ENCODE peak calls at places on chromosomes 3 and 15, in five cellular contexts. M is bronchial epithelial cell; W is NCI-H510A treated with DMSO at 0.1 percent for 48 hours; X is activated CD4-positive, alpha-beta T cell treated with anti-CD3 and anti-CD28 coated beads for 4 hours; B is AG10803. V is an unnamed sample.

GRCh38 chr3:42376397-42376798 is 34.0 kb downstream of the LYZL4 start:
- DNase-seq in X (peak), B (peak), W (no peak), M (peak), V (no peak)

GRCh38 chr3:110576962-110577361 is 494.7 kb upstream of the NECTIN3 start:
- DNase-seq in X (no peak), M (peak), W (no peak), B (peak), V (no peak)

GRCh38 chr15:73695773-73696640 is 11.8 kb downstream of the CD276 start:
- DNase-seq in X (no peak), M (peak), B (no peak), W (no peak), V (no peak)

GRCh38 chr3:115513411-115513800 is 109.9 kb upstream of the GAP43 start:
- DNase-seq in X (no peak), W (no peak), M (peak), B (no peak), V (no peak)

GRCh38 chr3:129892486-129892856 is 1.0 kb downstream of the TMCC1 start:
- DNase-seq in X (peak), B (no peak), W (no peak), M (no peak), V (no peak)

GRCh38 chr15:101614761-101615160 is 37.4 kb downstream of the TM2D3 start:
- DNase-seq in M (no peak), B (no peak), X (no peak), W (no peak), V (no peak)

GRCh38 chr3:72722930-72723726 is 125.1 kb downstream of the SHQ1 start:
- DNase-seq in W (no peak), M (peak), B (peak), X (no peak), V (no peak)

GRCh38 chr3:24682141-24682547 is 187.5 kb upstream of the THRB start:
- DNase-seq in M (peak), B (peak), W (no peak), X (no peak), V (no peak)

GRCh38 chr3:137946341-137946973 is 63.5 kb upstream of the CLDN18 start:
- DNase-seq in M (peak), W (peak), B (peak), X (peak), V (peak)

GRCh38 chr15:77506311-77507150 is 85.8 kb downstream of the HMG20A start:
- DNase-seq in B (no peak), M (no peak), X (no peak), W (peak), V (peak)

GRCh38 chr15:74442063-74442462 is 8.3 kb upstream of the SEMA7A start:
- DNase-seq in M (no peak), B (no peak), X (no peak), W (no peak), V (no peak)

GRCh38 chr3:16101295-16102186 is 72.9 kb upstream of the GALNT15 start:
- DNase-seq in M (peak), X (no peak), B (no peak), W (no peak), V (no peak)

GRCh38 chr3:98779936-98780335 is 16.8 kb downstream of the ST3GAL6 start:
- DNase-seq in M (peak), W (no peak), B (peak), X (no peak), V (no peak)

GRCh38 chr15:62068071-62068786 is 1.5 kb downstream of the C2CD4A start:
- DNase-seq in X (peak), M (no peak), W (no peak), B (peak), V (no peak)

GRCh38 chr3:18223591-18224338 is 201.4 kb downstream of the SATB1 start:
- DNase-seq in X (no peak), B (no peak), M (no peak), W (no peak), V (no peak)

GRCh38 chr3:149042766-149043386 is 43.5 kb downstream of the HLTF start:
- DNase-seq in B (peak), X (no peak), M (peak), W (no peak), V (no peak)

GRCh38 chr3:108008931-108009635 is 81.7 kb downstream of the CD47 start:
- DNase-seq in B (peak), X (no peak), M (no peak), W (no peak), V (no peak)

GRCh38 chr3:123732447-123732846 is 147.6 kb upstream of the HACD2 start:
- DNase-seq in B (no peak), X (no peak), W (no peak), M (peak), V (no peak)

GRCh38 chr15:60583194-60583593 is 104.3 kb upstream of the ICE2 start:
- DNase-seq in B (no peak), X (no peak), M (no peak), W (no peak), V (no peak)

GRCh38 chr3:100087203-100087602 is 27.1 kb downstream of the FILIP1L start:
- DNase-seq in B (peak), M (no peak), X (no peak), W (no peak), V (no peak)

GRCh38 chr3:139309880-139310279 is 33.9 kb upstream of the MRPS22 start:
- DNase-seq in W (no peak), X (no peak), B (peak), M (no peak), V (no peak)

GRCh38 chr3:12371525-12372140 is 82.8 kb downstream of the PPARG start:
- DNase-seq in W (no peak), B (no peak), X (no peak), M (peak), V (peak)

GRCh38 chr3:123385981-123386380 is 62.9 kb downstream of the ADCY5 start:
- DNase-seq in W (no peak), B (peak), X (no peak), M (peak), V (peak)

GRCh38 chr15:98801234-98801561 is 152.9 kb downstream of the IGF1R start:
- DNase-seq in X (no peak), W (no peak), M (no peak), B (no peak), V (no peak)

GRCh38 chr3:157220211-157220610 is 60.3 kb upstream of the CCNL1 start:
- DNase-seq in W (no peak), M (no peak), X (no peak), B (no peak), V (no peak)

GRCh38 chr3:133857767-133858166 is 37.9 kb downstream of the RAB6B start:
- DNase-seq in B (no peak), X (no peak), M (no peak), W (no peak), V (no peak)

GRCh38 chr3:7504886-7505775 is 644.2 kb downstream of the GRM7 start:
- DNase-seq in X (no peak), B (no peak), W (no peak), M (peak), V (no peak)

V was measured in ovary.